ENCODE peak calls at places on chromosomes 7 and 10, in nine cellular contexts. Z is fibroblast of lung; D is CD8-positive, alpha-beta T cell; W is A549; H is tibial nerve; E is upper lobe of right lung; B is transverse colon; K is right atrium auricular region; A is colonic mucosa. F is an unnamed sample.

GRCh38 chr10:48465860-48466521 is 138.9 kb downstream of the ARHGAP22 start:
- DNase-seq in Z (no peak), D (no peak), W (no peak), H (no peak), E (peak; percentile 45), B (no peak), K (no peak), A (peak; percentile 11), F (peak; percentile 39)

GRCh38 chr7:79452032-79452494 is 1.4 kb downstream of the MAGI2 start:
- DNase-seq in Z (peak; percentile 88), D (peak; percentile 14), W (peak; percentile 90), H (peak; percentile 84), E (peak; percentile 92), B (peak; percentile 60), K (peak; percentile 91), A (peak; percentile 71), F (peak; percentile 62)

GRCh38 chr10:124033887-124034218 is 59.5 kb downstream of the CHST15 start:
- DNase-seq in Z (peak; percentile 39), D (no peak), W (no peak), H (no peak), E (peak; percentile 69), B (no peak), K (no peak), A (no peak), F (no peak)

GRCh38 chr10:106189254-106189653 is 975.3 kb downstream of the SORCS1 start:
- DNase-seq in Z (peak; percentile 1), D (no peak), W (no peak), H (no peak), E (no peak), B (no peak), K (no peak), A (no peak), F (no peak)

GRCh38 chr7:135704074-135704473 is 23.9 kb downstream of the SLC13A4 start:
- DNase-seq in Z (no peak), D (no peak), W (no peak), H (no peak), E (no peak), B (no peak), K (no peak), A (no peak), F (no peak)

GRCh38 chr7:139915864-139916716 is 87.0 kb downstream of the TBXAS1 start:
- DNase-seq in Z (peak; percentile 99), D (peak; percentile 34), W (peak; percentile 96), H (no peak), E (no peak), B (peak; percentile 55), K (peak; percentile 69), A (peak; percentile 30), F (peak; percentile 88)

GRCh38 chr10:120495226-120495625 is 38.2 kb downstream of the PLPP4 start:
- DNase-seq in Z (no peak), D (no peak), W (no peak), H (no peak), E (no peak), B (no peak), K (peak; percentile 5), A (no peak), F (peak; percentile 11)

GRCh38 chr7:1950066-1950622 is 280.1 kb downstream of the ELFN1 start:
- DNase-seq in Z (no peak), D (no peak), W (no peak), H (no peak), E (no peak), B (no peak), K (no peak), A (no peak), F (no peak)

GRCh38 chr7:149028346-149029109 is at the start of gene PDIA4:
- DNase-seq in Z (peak; percentile 99), D (peak; percentile 99), W (peak; percentile 99), H (peak; percentile 99), E (peak; percentile 100), B (peak; percentile 100), K (peak; percentile 99), A (peak; percentile 100), F (peak; percentile 100)

GRCh38 chr7:12030116-12030515 is 181.0 kb upstream of the TMEM106B start:
- DNase-seq in Z (no peak), D (no peak), W (no peak), H (no peak), E (no peak), B (no peak), K (no peak), A (no peak), F (no peak)

GRCh38 chr7:158141221-158141582 is 446.4 kb downstream of the PTPRN2 start:
- DNase-seq in Z (no peak), D (no peak), W (no peak), H (no peak), E (no peak), B (no peak), K (no peak), A (no peak), F (no peak)

GRCh38 chr7:158143196-158144120 is 444.2 kb downstream of the PTPRN2 start:
- DNase-seq in Z (no peak), D (no peak), W (no peak), H (no peak), E (no peak), B (no peak), K (no peak), A (no peak), F (no peak)

GRCh38 chr7:158141806-158142518 is 445.7 kb downstream of the PTPRN2 start:
- DNase-seq in Z (no peak), D (no peak), W (no peak), H (no peak), E (no peak), B (no peak), K (no peak), A (no peak), F (no peak)

GRCh38 chr7:158142657-158143056 is 445.0 kb downstream of the PTPRN2 start:
- DNase-seq in Z (no peak), D (no peak), W (no peak), H (no peak), E (no peak), B (no peak), K (no peak), A (no peak), F (no peak)

GRCh38 chr7:158145370-158145769 is 442.3 kb downstream of the PTPRN2 start:
- DNase-seq in Z (no peak), D (no peak), W (no peak), H (no peak), E (no peak), B (no peak), K (no peak), A (no peak), F (no peak)
- H3K9me3 ChIP-seq in Z (peaks cover 5% of the 10 kb centered on the region), D (no peaks in the 10 kb centered on the region), W (peaks cover 13% of the 10 kb centered on the region), H (peaks cover 31% of the 10 kb centered on the region), E (no peaks in the 10 kb centered on the region), B (no peaks in the 10 kb centered on the region), K (no peaks in the 10 kb centered on the region), A (no peaks in the 10 kb centered on the region), F (peaks cover 20% of the 10 kb centered on the region)

GRCh38 chr7:50267525-50268041 is 36.9 kb upstream of the IKZF1 start:
- DNase-seq in Z (no peak), D (no peak), W (no peak), H (no peak), E (no peak), B (no peak), K (no peak), A (no peak), F (no peak)
- H3K4me1 ChIP-seq in Z (no peaks in the 10 kb centered on the region), D (peaks cover 92% of the 10 kb centered on the region), W (no peaks in the 10 kb centered on the region), H (no peaks in the 10 kb centered on the region), E (peaks cover 6% of the 10 kb centered on the region), B (no peaks in the 10 kb centered on the region), K (no peaks in the 10 kb centered on the region), A (no peaks in the 10 kb centered on the region), F (no peaks in the 10 kb centered on the region)

DNA sequence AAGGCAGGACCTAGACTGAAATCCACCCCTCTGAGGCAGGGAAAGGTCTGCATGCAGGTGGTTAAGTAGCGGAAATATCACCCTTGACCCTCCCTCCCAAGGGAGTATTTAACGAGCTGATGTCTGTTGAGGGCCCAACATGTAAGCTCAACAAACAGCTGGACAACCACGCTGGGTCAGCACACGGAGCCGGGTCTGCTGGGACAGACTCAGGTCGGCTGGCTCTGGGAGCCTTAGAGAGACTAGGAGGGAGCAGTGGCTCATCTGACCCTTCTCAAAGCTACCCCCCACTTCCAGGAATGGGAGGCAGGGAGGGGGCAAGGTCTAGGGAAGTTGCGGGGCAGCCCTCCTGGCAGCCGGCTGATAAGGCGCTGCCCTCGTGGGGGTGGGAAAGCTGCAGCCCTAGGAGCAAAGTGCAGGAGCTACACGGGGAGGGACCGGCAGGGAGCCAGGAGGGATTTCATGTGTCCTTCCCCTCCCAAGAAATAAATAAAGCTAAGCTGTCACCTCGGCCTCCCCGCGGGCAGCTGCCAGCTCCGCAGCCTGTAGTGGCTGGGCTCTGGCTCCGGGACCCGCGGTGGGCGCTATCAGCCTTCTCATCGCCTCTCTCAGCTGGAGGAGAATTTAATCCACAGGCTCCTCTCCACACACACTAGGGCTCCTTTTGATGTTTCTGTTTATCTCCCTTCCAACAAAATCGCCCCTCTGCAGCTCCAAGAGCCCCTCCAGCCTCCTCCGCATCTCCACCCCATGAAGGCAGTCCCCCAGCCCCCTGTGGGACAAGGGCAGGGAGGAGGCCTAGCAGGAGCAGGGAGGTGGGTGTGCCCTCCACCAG is 80.8 kb downstream of the C10orf105 start:
- DNase-seq in Z (no peak), D (no peak), W (no peak), H (no peak), E (no peak), B (peak; percentile 86), K (no peak), A (peak; percentile 92), F (no peak)
- H3K27ac ChIP-seq in Z (no peak overlapping the region), D (no peak overlapping the region), W (no peak overlapping the region), H (no peak overlapping the region), E (peak overlapping the region; percentile 6), B (peak overlapping the region; percentile 82), K (no peak overlapping the region), A (peak overlapping the region; percentile 86), F (no peak overlapping the region)

GRCh38 chr10:130763491-130763890 is 548.0 kb downstream of the TCERG1L start:
- DNase-seq in Z (no peak), D (no peak), W (no peak), H (no peak), E (peak; percentile 11), B (no peak), K (no peak), A (no peak), F (no peak)

GRCh38 chr10:130761032-130761575 is 550.4 kb downstream of the TCERG1L start:
- DNase-seq in Z (no peak), D (no peak), W (no peak), H (no peak), E (peak; percentile 29), B (no peak), K (no peak), A (no peak), F (no peak)

GRCh38 chr10:130761896-130762295 is 549.6 kb downstream of the TCERG1L start:
- DNase-seq in Z (no peak), D (no peak), W (no peak), H (no peak), E (peak; percentile 21), B (no peak), K (no peak), A (no peak), F (no peak)

GRCh38 chr10:130763071-130763470 is 548.5 kb downstream of the TCERG1L start:
- DNase-seq in Z (no peak), D (no peak), W (no peak), H (no peak), E (peak; percentile 4), B (no peak), K (no peak), A (no peak), F (no peak)

DNA sequence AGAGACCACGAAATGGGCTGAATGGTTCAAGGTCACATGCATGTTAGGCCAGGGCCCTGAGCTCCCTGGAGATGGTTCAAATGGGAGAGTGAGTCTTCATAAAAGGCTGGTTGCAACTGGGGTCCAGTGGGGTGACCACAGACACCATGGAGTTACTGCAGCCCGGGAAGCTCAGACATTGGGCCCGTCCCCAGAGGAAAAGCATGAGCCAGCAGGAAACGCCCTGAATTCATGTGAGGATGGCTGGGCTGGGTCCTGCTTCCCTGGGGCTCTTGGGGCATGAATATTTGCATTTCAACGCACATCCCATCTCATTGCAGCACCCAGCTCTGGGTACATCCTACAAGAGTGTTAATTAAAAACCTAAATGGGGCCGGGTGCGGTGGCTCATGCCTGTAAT is 549.0 kb downstream of the TCERG1L start:
- DNase-seq in Z (no peak), D (no peak), W (no peak), H (no peak), E (peak; percentile 38), B (no peak), K (no peak), A (no peak), F (no peak)
- H3K9me3 ChIP-seq in Z (no peaks in the 10 kb centered on the region), D (no peaks in the 10 kb centered on the region), W (no peaks in the 10 kb centered on the region), H (peaks cover 40% of the 10 kb centered on the region), E (no peaks in the 10 kb centered on the region), B (no peaks in the 10 kb centered on the region), K (no peaks in the 10 kb centered on the region), A (no peaks in the 10 kb centered on the region), F (peaks cover 16% of the 10 kb centered on the region)

F was measured in SJSA1.